ENCODE peak calls at places on chromosomes 12 and 14, in eight cellular contexts. One of them, this sample, is unnamed.
A peak's percentile ranks its signal among the peaks of the same experiment; 100 is the strongest.

GRCh38 chr14:39034481-39035296 is 68.3 kb downstream of the SEC23A start:
- DNase-seq in T-helper 2 cell: no peak
- DNase-seq in iPS-NIHi11: peak; percentile 14
- DNase-seq in astrocyte of the spinal cord: peak; percentile 18
- DNase-seq in GM13976: no peak
- DNase-seq in EL: no peak
- DNase-seq in heart left ventricle: no peak
- DNase-seq in fibroblast of lung: peak; percentile 19
- DNase-seq in this sample: peak; percentile 5

GRCh38 chr14:104924421-104925213 is at the start of gene PLD4:
- DNase-seq in heart left ventricle: no peak
- DNase-seq in EL: no peak
- DNase-seq in astrocyte of the spinal cord: no peak
- DNase-seq in T-helper 2 cell: no peak
- DNase-seq in fibroblast of lung: no peak
- DNase-seq in iPS-NIHi11: no peak
- DNase-seq in GM13976: no peak
- DNase-seq in this sample: no peak

GRCh38 chr14:32027255-32027939 is 49.7 kb upstream of the ARHGAP5 start:
- DNase-seq in fibroblast of lung: no peak
- DNase-seq in heart left ventricle: no peak
- DNase-seq in EL: no peak
- DNase-seq in T-helper 2 cell: no peak
- DNase-seq in astrocyte of the spinal cord: peak; percentile 17
- DNase-seq in GM13976: no peak
- DNase-seq in iPS-NIHi11: no peak
- DNase-seq in this sample: no peak

GRCh38 chr12:112606611-112607366 is 184.8 kb upstream of the RPH3A start:
- DNase-seq in heart left ventricle: no peak
- DNase-seq in iPS-NIHi11: no peak
- DNase-seq in EL: no peak
- DNase-seq in GM13976: no peak
- DNase-seq in T-helper 2 cell: no peak
- DNase-seq in astrocyte of the spinal cord: no peak
- DNase-seq in fibroblast of lung: no peak
- DNase-seq in this sample: no peak

GRCh38 chr12:69423037-69423905 is 46.9 kb upstream of the FRS2 start:
- DNase-seq in iPS-NIHi11: no peak
- DNase-seq in astrocyte of the spinal cord: no peak
- DNase-seq in T-helper 2 cell: no peak
- DNase-seq in heart left ventricle: no peak
- DNase-seq in GM13976: no peak
- DNase-seq in fibroblast of lung: no peak
- DNase-seq in EL: no peak
- DNase-seq in this sample: no peak

GRCh38 chr14:88476375-88476774 is 78.4 kb downstream of the PTPN21 start:
- DNase-seq in EL: no peak
- DNase-seq in GM13976: no peak
- DNase-seq in fibroblast of lung: no peak
- DNase-seq in iPS-NIHi11: no peak
- DNase-seq in T-helper 2 cell: no peak
- DNase-seq in astrocyte of the spinal cord: no peak
- DNase-seq in heart left ventricle: no peak
- DNase-seq in this sample: no peak

GRCh38 chr14:68735836-68736235 is 57.0 kb downstream of the ZFP36L1 start:
- DNase-seq in astrocyte of the spinal cord: no peak
- DNase-seq in heart left ventricle: no peak
- DNase-seq in EL: no peak
- DNase-seq in T-helper 2 cell: no peak
- DNase-seq in iPS-NIHi11: no peak
- DNase-seq in fibroblast of lung: peak; percentile 23
- DNase-seq in GM13976: no peak
- DNase-seq in this sample: no peak

GRCh38 chr12:52604859-52605258 is 3.6 kb upstream of the KRT72 start:
- DNase-seq in heart left ventricle: no peak
- DNase-seq in T-helper 2 cell: no peak
- DNase-seq in EL: no peak
- DNase-seq in fibroblast of lung: no peak
- DNase-seq in astrocyte of the spinal cord: no peak
- DNase-seq in iPS-NIHi11: no peak
- DNase-seq in GM13976: no peak
- DNase-seq in this sample: no peak

GRCh38 chr14:64721391-64721791 is 17.2 kb downstream of the PLEKHG3 start:
- DNase-seq in heart left ventricle: peak; percentile 85
- DNase-seq in GM13976: no peak
- DNase-seq in astrocyte of the spinal cord: peak; percentile 87
- DNase-seq in fibroblast of lung: no peak
- DNase-seq in iPS-NIHi11: no peak
- DNase-seq in EL: peak; percentile 70
- DNase-seq in T-helper 2 cell: no peak
- DNase-seq in this sample: no peak

GRCh38 chr12:83753882-83754281 is 1067.2 kb downstream of the TMTC2 start:
- DNase-seq in T-helper 2 cell: no peak
- DNase-seq in astrocyte of the spinal cord: no peak
- DNase-seq in EL: no peak
- DNase-seq in GM13976: no peak
- DNase-seq in heart left ventricle: no peak
- DNase-seq in iPS-NIHi11: no peak
- DNase-seq in fibroblast of lung: no peak
- DNase-seq in this sample: no peak

GRCh38 chr12:57765698-57766463 is 997 bp downstream of the CYP27B1 start:
- DNase-seq in fibroblast of lung: no peak
- DNase-seq in astrocyte of the spinal cord: no peak
- DNase-seq in T-helper 2 cell: no peak
- DNase-seq in iPS-NIHi11: peak; percentile 18
- DNase-seq in EL: peak; percentile 33
- DNase-seq in GM13976: no peak
- DNase-seq in heart left ventricle: no peak
- DNase-seq in this sample: peak; percentile 46

GRCh38 chr12:2958432-2959193 is 584 bp upstream of the TEAD4 start:
- DNase-seq in EL: peak; percentile 92
- DNase-seq in heart left ventricle: peak; percentile 61
- DNase-seq in T-helper 2 cell: no peak
- DNase-seq in GM13976: no peak
- DNase-seq in fibroblast of lung: peak; percentile 53
- DNase-seq in astrocyte of the spinal cord: peak; percentile 71
- DNase-seq in iPS-NIHi11: peak; percentile 89
- DNase-seq in this sample: peak; percentile 89

GRCh38 chr14:31968912-31969311 is 108.2 kb upstream of the ARHGAP5 start:
- DNase-seq in astrocyte of the spinal cord: no peak
- DNase-seq in iPS-NIHi11: no peak
- DNase-seq in fibroblast of lung: no peak
- DNase-seq in T-helper 2 cell: no peak
- DNase-seq in heart left ventricle: no peak
- DNase-seq in EL: no peak
- DNase-seq in GM13976: no peak
- DNase-seq in this sample: no peak

GRCh38 chr12:39441963-39442894 is 691 bp downstream of the KIF21A start:
- DNase-seq in EL: peak; percentile 40
- DNase-seq in T-helper 2 cell: peak; percentile 10
- DNase-seq in fibroblast of lung: peak; percentile 11
- DNase-seq in iPS-NIHi11: peak; percentile 48
- DNase-seq in GM13976: peak; percentile 60
- DNase-seq in heart left ventricle: peak; percentile 49
- DNase-seq in astrocyte of the spinal cord: peak; percentile 27
- DNase-seq in this sample: peak; percentile 57

GRCh38 chr12:62346817-62347216 is 86.6 kb downstream of the USP15 start:
- DNase-seq in EL: no peak
- DNase-seq in iPS-NIHi11: no peak
- DNase-seq in heart left ventricle: no peak
- DNase-seq in GM13976: no peak
- DNase-seq in astrocyte of the spinal cord: no peak
- DNase-seq in fibroblast of lung: no peak
- DNase-seq in T-helper 2 cell: no peak
- DNase-seq in this sample: no peak

GRCh38 chr14:104329793-104330192 is 191.4 kb downstream of the KIF26A start:
- DNase-seq in iPS-NIHi11: no peak
- DNase-seq in EL: no peak
- DNase-seq in T-helper 2 cell: no peak
- DNase-seq in fibroblast of lung: no peak
- DNase-seq in heart left ventricle: no peak
- DNase-seq in GM13976: no peak
- DNase-seq in astrocyte of the spinal cord: no peak
- DNase-seq in this sample: no peak

GRCh38 chr12:116882742-116883141 is 1.5 kb upstream of the HRK start:
- DNase-seq in fibroblast of lung: peak; percentile 53
- DNase-seq in T-helper 2 cell: no peak
- DNase-seq in GM13976: peak; percentile 50
- DNase-seq in astrocyte of the spinal cord: peak; percentile 31
- DNase-seq in EL: peak; percentile 59
- DNase-seq in heart left ventricle: no peak
- DNase-seq in iPS-NIHi11: no peak
- DNase-seq in this sample: peak; percentile 41

GRCh38 chr14:54756656-54757392 is 145.8 kb downstream of the GCH1 start:
- DNase-seq in EL: no peak
- DNase-seq in iPS-NIHi11: no peak
- DNase-seq in fibroblast of lung: no peak
- DNase-seq in GM13976: no peak
- DNase-seq in T-helper 2 cell: no peak
- DNase-seq in astrocyte of the spinal cord: no peak
- DNase-seq in heart left ventricle: no peak
- DNase-seq in this sample: no peak

GRCh38 chr12:117063162-117063911 is 35.9 kb downstream of the TESC start:
- DNase-seq in EL: no peak
- DNase-seq in iPS-NIHi11: no peak
- DNase-seq in heart left ventricle: peak; percentile 50
- DNase-seq in astrocyte of the spinal cord: no peak
- DNase-seq in T-helper 2 cell: no peak
- DNase-seq in GM13976: peak; percentile 59
- DNase-seq in fibroblast of lung: no peak
- DNase-seq in this sample: no peak

GRCh38 chr14:77607741-77608302 is 8.6 kb downstream of the SPTLC2 start:
- DNase-seq in fibroblast of lung: no peak
- DNase-seq in iPS-NIHi11: no peak
- DNase-seq in heart left ventricle: no peak
- DNase-seq in GM13976: no peak
- DNase-seq in T-helper 2 cell: no peak
- DNase-seq in astrocyte of the spinal cord: no peak
- DNase-seq in EL: no peak
- DNase-seq in this sample: no peak

GRCh38 chr14:30108975-30109700 is 181.5 kb upstream of the PRKD1 start:
- DNase-seq in heart left ventricle: no peak
- DNase-seq in iPS-NIHi11: no peak
- DNase-seq in GM13976: no peak
- DNase-seq in astrocyte of the spinal cord: no peak
- DNase-seq in T-helper 2 cell: no peak
- DNase-seq in EL: peak; percentile 30
- DNase-seq in fibroblast of lung: peak; percentile 73
- DNase-seq in this sample: no peak

GRCh38 chr12:20627001-20627588 is 68.0 kb upstream of the SLCO1C1 start:
- DNase-seq in iPS-NIHi11: no peak
- DNase-seq in astrocyte of the spinal cord: no peak
- DNase-seq in heart left ventricle: no peak
- DNase-seq in fibroblast of lung: no peak
- DNase-seq in GM13976: no peak
- DNase-seq in EL: no peak
- DNase-seq in T-helper 2 cell: no peak
- DNase-seq in this sample: no peak

GRCh38 chr12:58247633-58248032 is 306.3 kb downstream of the ATP23 start:
- DNase-seq in heart left ventricle: no peak
- DNase-seq in iPS-NIHi11: no peak
- DNase-seq in T-helper 2 cell: no peak
- DNase-seq in GM13976: no peak
- DNase-seq in fibroblast of lung: no peak
- DNase-seq in astrocyte of the spinal cord: no peak
- DNase-seq in EL: peak; percentile 9
- DNase-seq in this sample: no peak

GRCh38 chr14:59036134-59036533 is 152.3 kb upstream of the DAAM1 start:
- DNase-seq in GM13976: no peak
- DNase-seq in EL: no peak
- DNase-seq in heart left ventricle: no peak
- DNase-seq in astrocyte of the spinal cord: no peak
- DNase-seq in fibroblast of lung: no peak
- DNase-seq in iPS-NIHi11: no peak
- DNase-seq in T-helper 2 cell: no peak
- DNase-seq in this sample: no peak

GRCh38 chr12:14540801-14541462 is 26.8 kb downstream of the PLBD1 start:
- DNase-seq in GM13976: no peak
- DNase-seq in EL: no peak
- DNase-seq in heart left ventricle: no peak
- DNase-seq in astrocyte of the spinal cord: no peak
- DNase-seq in fibroblast of lung: no peak
- DNase-seq in iPS-NIHi11: no peak
- DNase-seq in T-helper 2 cell: no peak
- DNase-seq in this sample: no peak

GRCh38 chr14:103892247-103892646 is 36.0 kb upstream of the TDRD9 start:
- DNase-seq in T-helper 2 cell: no peak
- DNase-seq in fibroblast of lung: no peak
- DNase-seq in astrocyte of the spinal cord: no peak
- DNase-seq in GM13976: no peak
- DNase-seq in iPS-NIHi11: no peak
- DNase-seq in heart left ventricle: no peak
- DNase-seq in EL: no peak
- DNase-seq in this sample: no peak

GRCh38 chr12:131618303-131618658 is 92.6 kb upstream of the SFSWAP start:
- DNase-seq in iPS-NIHi11: peak; percentile 79
- DNase-seq in fibroblast of lung: no peak
- DNase-seq in EL: peak; percentile 7
- DNase-seq in T-helper 2 cell: no peak
- DNase-seq in heart left ventricle: no peak
- DNase-seq in GM13976: no peak
- DNase-seq in astrocyte of the spinal cord: no peak
- DNase-seq in this sample: no peak

GRCh38 chr12:97275261-97276197 is 187.1 kb upstream of the RMST start:
- DNase-seq in iPS-NIHi11: peak; percentile 41
- DNase-seq in GM13976: no peak
- DNase-seq in fibroblast of lung: no peak
- DNase-seq in EL: no peak
- DNase-seq in heart left ventricle: no peak
- DNase-seq in T-helper 2 cell: no peak
- DNase-seq in astrocyte of the spinal cord: no peak
- DNase-seq in this sample: no peak

GRCh38 chr12:69240625-69240984 is 1.2 kb downstream of the CPSF6 start:
- DNase-seq in EL: peak; percentile 7
- DNase-seq in GM13976: peak; percentile 41
- DNase-seq in heart left ventricle: no peak
- DNase-seq in fibroblast of lung: peak; percentile 20
- DNase-seq in iPS-NIHi11: no peak
- DNase-seq in T-helper 2 cell: no peak
- DNase-seq in astrocyte of the spinal cord: no peak
- DNase-seq in this sample: peak; percentile 25

GRCh38 chr12:86193931-86194330 is 62.3 kb downstream of the MGAT4C start:
- DNase-seq in fibroblast of lung: peak; percentile 33
- DNase-seq in EL: no peak
- DNase-seq in T-helper 2 cell: no peak
- DNase-seq in heart left ventricle: no peak
- DNase-seq in astrocyte of the spinal cord: peak; percentile 49
- DNase-seq in GM13976: no peak
- DNase-seq in iPS-NIHi11: no peak
- DNase-seq in this sample: no peak

This sample was measured in SK-N-SH.